ENCODE peak calls at places on chromosomes 4 and X, in seven cellular contexts. One of them, this sample, is unnamed.

GRCh38 chrX:23524467-23524866 is 142.8 kb upstream of the PRDX4 start:
- DNase-seq in fibroblast of villous mesenchyme: no peak
- DNase-seq in AG04449: no peak
- DNase-seq in colonic mucosa: no peak
- DNase-seq in lower lobe of right lung: no peak
- DNase-seq in choroid plexus epithelial cell: no peak
- DNase-seq in IMR-90: no peak
- DNase-seq in this sample: no peak

GRCh38 chrX:68415289-68415688 is 18.0 kb downstream of the OPHN1 start:
- DNase-seq in colonic mucosa: no peak
- DNase-seq in AG04449: no peak
- DNase-seq in choroid plexus epithelial cell: peak
- DNase-seq in IMR-90: peak
- DNase-seq in fibroblast of villous mesenchyme: peak
- DNase-seq in lower lobe of right lung: no peak
- DNase-seq in this sample: no peak

GRCh38 chr4:83109480-83110221 is 4.9 kb downstream of the PLAC8 start:
- DNase-seq in AG04449: no peak
- DNase-seq in IMR-90: peak
- DNase-seq in colonic mucosa: peak
- DNase-seq in lower lobe of right lung: peak
- DNase-seq in fibroblast of villous mesenchyme: peak
- DNase-seq in choroid plexus epithelial cell: peak
- DNase-seq in this sample: peak

GRCh38 chrX:3788494-3789233 is 75.2 kb upstream of the PRKX start:
- DNase-seq in AG04449: no peak
- DNase-seq in IMR-90: no peak
- DNase-seq in lower lobe of right lung: no peak
- DNase-seq in fibroblast of villous mesenchyme: no peak
- DNase-seq in colonic mucosa: no peak
- DNase-seq in choroid plexus epithelial cell: no peak
- DNase-seq in this sample: no peak

GRCh38 chr4:139419388-139419914 is 34.5 kb upstream of the RAB33B start:
- DNase-seq in IMR-90: peak
- DNase-seq in colonic mucosa: peak
- DNase-seq in AG04449: no peak
- DNase-seq in fibroblast of villous mesenchyme: peak
- DNase-seq in choroid plexus epithelial cell: peak
- DNase-seq in lower lobe of right lung: no peak
- DNase-seq in this sample: peak

GRCh38 chrX:143437439-143437838 is 79.8 kb downstream of the SPANXN3 start:
- DNase-seq in fibroblast of villous mesenchyme: peak
- DNase-seq in lower lobe of right lung: no peak
- DNase-seq in choroid plexus epithelial cell: no peak
- DNase-seq in colonic mucosa: no peak
- DNase-seq in AG04449: no peak
- DNase-seq in IMR-90: no peak
- DNase-seq in this sample: no peak

GRCh38 chr4:115234405-115235093 is 121.1 kb upstream of the NDST4 start:
- DNase-seq in fibroblast of villous mesenchyme: no peak
- DNase-seq in IMR-90: no peak
- DNase-seq in AG04449: no peak
- DNase-seq in colonic mucosa: no peak
- DNase-seq in lower lobe of right lung: no peak
- DNase-seq in choroid plexus epithelial cell: peak
- DNase-seq in this sample: no peak

GRCh38 chr4:56253631-56254241 is 133.6 kb downstream of the AASDH start:
- DNase-seq in fibroblast of villous mesenchyme: no peak
- DNase-seq in choroid plexus epithelial cell: no peak
- DNase-seq in colonic mucosa: no peak
- DNase-seq in AG04449: no peak
- DNase-seq in IMR-90: no peak
- DNase-seq in lower lobe of right lung: no peak
- DNase-seq in this sample: no peak

GRCh38 chrX:24117288-24117687 is 32.2 kb upstream of the ZFX start:
- DNase-seq in AG04449: no peak
- DNase-seq in lower lobe of right lung: no peak
- DNase-seq in fibroblast of villous mesenchyme: peak
- DNase-seq in choroid plexus epithelial cell: peak
- DNase-seq in IMR-90: peak
- DNase-seq in colonic mucosa: peak
- DNase-seq in this sample: peak

GRCh38 chr4:117983541-117984451 is 50.5 kb upstream of the NDST3 start:
- DNase-seq in IMR-90: peak
- DNase-seq in colonic mucosa: no peak
- DNase-seq in choroid plexus epithelial cell: peak
- DNase-seq in lower lobe of right lung: no peak
- DNase-seq in AG04449: no peak
- DNase-seq in fibroblast of villous mesenchyme: peak
- DNase-seq in this sample: no peak

GRCh38 chr4:88041626-88042025 is 34.2 kb downstream of the PKD2 start:
- DNase-seq in IMR-90: no peak
- DNase-seq in lower lobe of right lung: no peak
- DNase-seq in choroid plexus epithelial cell: no peak
- DNase-seq in AG04449: no peak
- DNase-seq in fibroblast of villous mesenchyme: no peak
- DNase-seq in colonic mucosa: no peak
- DNase-seq in this sample: no peak

GRCh38 chrX:11970935-11971334 is 167.3 kb upstream of the FRMPD4 start:
- DNase-seq in fibroblast of villous mesenchyme: no peak
- DNase-seq in choroid plexus epithelial cell: peak
- DNase-seq in lower lobe of right lung: no peak
- DNase-seq in AG04449: no peak
- DNase-seq in colonic mucosa: no peak
- DNase-seq in IMR-90: peak
- DNase-seq in this sample: no peak

GRCh38 chr4:20356565-20356964 is 104.9 kb downstream of the SLIT2 start:
- DNase-seq in AG04449: no peak
- DNase-seq in IMR-90: no peak
- DNase-seq in choroid plexus epithelial cell: peak
- DNase-seq in colonic mucosa: no peak
- DNase-seq in fibroblast of villous mesenchyme: no peak
- DNase-seq in lower lobe of right lung: no peak
- DNase-seq in this sample: no peak

GRCh38 chr4:57401586-57401985 is 291.4 kb upstream of the IGFBP7 start:
- DNase-seq in fibroblast of villous mesenchyme: no peak
- DNase-seq in AG04449: no peak
- DNase-seq in lower lobe of right lung: no peak
- DNase-seq in IMR-90: no peak
- DNase-seq in colonic mucosa: no peak
- DNase-seq in choroid plexus epithelial cell: no peak
- DNase-seq in this sample: no peak

GRCh38 chr4:57404463-57404862 is 294.3 kb upstream of the IGFBP7 start:
- DNase-seq in fibroblast of villous mesenchyme: no peak
- DNase-seq in lower lobe of right lung: no peak
- DNase-seq in colonic mucosa: no peak
- DNase-seq in IMR-90: no peak
- DNase-seq in AG04449: no peak
- DNase-seq in choroid plexus epithelial cell: no peak
- DNase-seq in this sample: no peak

GRCh38 chr4:57403591-57403990 is 293.4 kb upstream of the IGFBP7 start:
- DNase-seq in colonic mucosa: no peak
- DNase-seq in AG04449: no peak
- DNase-seq in lower lobe of right lung: no peak
- DNase-seq in fibroblast of villous mesenchyme: no peak
- DNase-seq in choroid plexus epithelial cell: no peak
- DNase-seq in IMR-90: no peak
- DNase-seq in this sample: no peak

GRCh38 chr4:57410331-57411052 is 300.3 kb upstream of the IGFBP7 start:
- DNase-seq in AG04449: peak
- DNase-seq in fibroblast of villous mesenchyme: no peak
- DNase-seq in choroid plexus epithelial cell: no peak
- DNase-seq in IMR-90: no peak
- DNase-seq in colonic mucosa: no peak
- DNase-seq in lower lobe of right lung: no peak
- DNase-seq in this sample: no peak

GRCh38 chr4:57405359-57405758 is 295.2 kb upstream of the IGFBP7 start:
- DNase-seq in IMR-90: no peak
- DNase-seq in fibroblast of villous mesenchyme: no peak
- DNase-seq in choroid plexus epithelial cell: no peak
- DNase-seq in colonic mucosa: no peak
- DNase-seq in AG04449: peak
- DNase-seq in lower lobe of right lung: no peak
- DNase-seq in this sample: peak
- H3K4me3 ChIP-seq in IMR-90: no peak
- H3K4me3 ChIP-seq in fibroblast of villous mesenchyme: no peak
- H3K4me3 ChIP-seq in choroid plexus epithelial cell: no peak
- H3K4me3 ChIP-seq in colonic mucosa: no peak
- H3K4me3 ChIP-seq in AG04449: no peak
- H3K4me3 ChIP-seq in lower lobe of right lung: no peak
- H3K4me3 ChIP-seq in this sample: no peak

GRCh38 chr4:42277291-42277690 is 120.0 kb upstream of the SHISA3 start:
- DNase-seq in AG04449: no peak
- DNase-seq in IMR-90: no peak
- DNase-seq in colonic mucosa: no peak
- DNase-seq in fibroblast of villous mesenchyme: peak
- DNase-seq in choroid plexus epithelial cell: no peak
- DNase-seq in lower lobe of right lung: no peak
- DNase-seq in this sample: no peak

GRCh38 chr4:42282081-42282901 is 115.0 kb upstream of the SHISA3 start:
- DNase-seq in fibroblast of villous mesenchyme: peak
- DNase-seq in choroid plexus epithelial cell: peak
- DNase-seq in AG04449: peak
- DNase-seq in IMR-90: peak
- DNase-seq in colonic mucosa: peak
- DNase-seq in lower lobe of right lung: no peak
- DNase-seq in this sample: no peak

GRCh38 chr4:42278709-42279324 is 118.5 kb upstream of the SHISA3 start:
- DNase-seq in lower lobe of right lung: no peak
- DNase-seq in choroid plexus epithelial cell: no peak
- DNase-seq in IMR-90: no peak
- DNase-seq in colonic mucosa: no peak
- DNase-seq in fibroblast of villous mesenchyme: no peak
- DNase-seq in AG04449: no peak
- DNase-seq in this sample: no peak

GRCh38 chr4:42281324-42282020 is 115.8 kb upstream of the SHISA3 start:
- DNase-seq in lower lobe of right lung: no peak
- DNase-seq in fibroblast of villous mesenchyme: no peak
- DNase-seq in AG04449: no peak
- DNase-seq in IMR-90: no peak
- DNase-seq in choroid plexus epithelial cell: no peak
- DNase-seq in colonic mucosa: no peak
- DNase-seq in this sample: no peak

DNA sequence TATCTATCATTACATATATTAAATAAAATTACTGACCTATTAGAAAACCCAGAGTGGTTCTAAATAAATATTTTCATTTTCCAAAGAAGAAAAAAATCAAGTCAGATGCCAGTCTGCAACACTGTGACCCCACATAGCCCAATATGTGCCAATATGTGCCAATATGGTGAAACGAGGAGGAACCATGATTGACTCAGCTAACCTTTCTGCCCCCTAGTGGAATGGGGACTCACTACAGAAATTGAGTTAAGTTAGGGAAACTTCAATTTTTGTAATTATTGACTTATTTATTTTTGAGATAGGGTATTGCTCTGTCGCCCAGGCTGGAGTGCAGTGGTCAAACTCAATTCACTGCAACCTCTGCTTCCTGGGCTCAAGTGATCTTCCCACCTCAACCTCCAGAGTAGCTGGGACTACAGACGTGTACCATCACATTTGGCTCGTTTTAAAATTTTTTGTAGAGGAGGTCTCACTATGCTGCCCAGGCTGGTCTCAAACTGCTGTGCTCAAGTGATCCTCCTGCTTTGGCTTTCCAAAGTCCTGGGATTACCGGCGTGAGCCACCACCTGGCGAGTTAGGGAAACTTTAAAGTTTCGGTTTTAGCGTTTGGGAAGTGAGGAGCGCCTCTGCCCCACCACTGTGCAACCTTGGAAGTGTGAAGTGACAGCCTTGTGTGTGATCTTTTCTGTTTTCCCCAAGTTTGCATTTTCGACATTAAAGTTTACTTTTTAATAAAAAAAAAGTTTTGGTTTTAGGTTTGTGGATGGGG is 116.8 kb upstream of the SHISA3 start:
- DNase-seq in AG04449: no peak
- DNase-seq in lower lobe of right lung: no peak
- DNase-seq in colonic mucosa: no peak
- DNase-seq in IMR-90: peak
- DNase-seq in fibroblast of villous mesenchyme: peak
- DNase-seq in choroid plexus epithelial cell: peak
- DNase-seq in this sample: no peak
- TF ChIP-seq CTCF in AG04449: peak
- TF ChIP-seq CTCF in lower lobe of right lung: peak
- TF ChIP-seq CTCF in colonic mucosa: peak
- TF ChIP-seq CTCF in IMR-90: peak
- TF ChIP-seq CTCF in fibroblast of villous mesenchyme: peak
- TF ChIP-seq CTCF in choroid plexus epithelial cell: peak
- TF ChIP-seq CTCF in this sample: peak

GRCh38 chrX:115531818-115532403 is 29.1 kb upstream of the PLS3 start:
- DNase-seq in lower lobe of right lung: no peak
- DNase-seq in AG04449: no peak
- DNase-seq in IMR-90: peak
- DNase-seq in colonic mucosa: no peak
- DNase-seq in choroid plexus epithelial cell: peak
- DNase-seq in fibroblast of villous mesenchyme: no peak
- DNase-seq in this sample: peak

GRCh38 chrX:115535844-115536243 is 25.1 kb upstream of the PLS3 start:
- DNase-seq in colonic mucosa: no peak
- DNase-seq in fibroblast of villous mesenchyme: no peak
- DNase-seq in choroid plexus epithelial cell: peak
- DNase-seq in IMR-90: peak
- DNase-seq in lower lobe of right lung: no peak
- DNase-seq in AG04449: no peak
- DNase-seq in this sample: peak

GRCh38 chrX:115535421-115535820 is 25.6 kb upstream of the PLS3 start:
- DNase-seq in colonic mucosa: no peak
- DNase-seq in IMR-90: no peak
- DNase-seq in fibroblast of villous mesenchyme: no peak
- DNase-seq in lower lobe of right lung: no peak
- DNase-seq in AG04449: no peak
- DNase-seq in choroid plexus epithelial cell: no peak
- DNase-seq in this sample: no peak

GRCh38 chrX:115533485-115533884 is 27.5 kb upstream of the PLS3 start:
- DNase-seq in fibroblast of villous mesenchyme: peak
- DNase-seq in AG04449: peak
- DNase-seq in IMR-90: peak
- DNase-seq in lower lobe of right lung: no peak
- DNase-seq in colonic mucosa: no peak
- DNase-seq in choroid plexus epithelial cell: peak
- DNase-seq in this sample: peak

GRCh38 chrX:115534383-115534782 is 26.6 kb upstream of the PLS3 start:
- DNase-seq in lower lobe of right lung: no peak
- DNase-seq in fibroblast of villous mesenchyme: no peak
- DNase-seq in choroid plexus epithelial cell: no peak
- DNase-seq in AG04449: no peak
- DNase-seq in colonic mucosa: no peak
- DNase-seq in IMR-90: no peak
- DNase-seq in this sample: no peak
- H3K4me3 ChIP-seq in lower lobe of right lung: no peak
- H3K4me3 ChIP-seq in fibroblast of villous mesenchyme: no peak
- H3K4me3 ChIP-seq in choroid plexus epithelial cell: no peak
- H3K4me3 ChIP-seq in AG04449: no peak
- H3K4me3 ChIP-seq in colonic mucosa: no peak
- H3K4me3 ChIP-seq in IMR-90: no peak
- H3K4me3 ChIP-seq in this sample: no peak

DNA sequence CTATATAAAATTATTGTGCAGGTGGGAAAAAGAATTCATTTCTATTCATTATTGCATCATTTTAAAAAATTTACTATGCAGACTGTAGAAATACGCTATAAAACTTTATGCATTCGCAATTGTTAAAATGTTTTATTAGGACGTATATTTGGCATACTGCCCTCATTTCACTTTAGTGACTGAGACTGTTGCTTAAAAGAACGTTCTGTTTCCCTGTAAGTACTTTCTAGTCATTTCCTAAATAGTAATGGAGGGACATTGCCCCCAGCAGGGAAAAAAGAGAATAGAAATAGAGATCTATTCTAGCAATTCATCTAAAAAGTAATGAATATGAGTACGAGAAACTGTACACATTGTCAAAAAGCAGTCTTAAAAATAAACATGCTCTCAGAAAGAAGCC is 1295.8 kb upstream of the TENM3 start:
- DNase-seq in lower lobe of right lung: no peak
- DNase-seq in fibroblast of villous mesenchyme: no peak
- DNase-seq in AG04449: no peak
- DNase-seq in IMR-90: peak
- DNase-seq in choroid plexus epithelial cell: peak
- DNase-seq in colonic mucosa: no peak
- DNase-seq in this sample: peak
- TF ChIP-seq CTCF in lower lobe of right lung: no peak
- TF ChIP-seq CTCF in fibroblast of villous mesenchyme: no peak
- TF ChIP-seq CTCF in AG04449: no peak
- TF ChIP-seq CTCF in IMR-90: peak
- TF ChIP-seq CTCF in choroid plexus epithelial cell: no peak
- TF ChIP-seq CTCF in colonic mucosa: no peak
- TF ChIP-seq CTCF in this sample: peak

This sample was measured in foreskin fibroblast.